ENCODE peak calls at places on chromosome 12, in five cellular contexts. L is GM12878, T is SK-N-SH, G is H1, C is HCT116. W is an unnamed sample.

GRCh38 chr12:109701064-109701463 is 12.6 kb upstream of the FAM222A start:
- DNase-seq in L (no peak), T (peak), G (no peak), C (no peak), W (no peak)

GRCh38 chr12:30546121-30546520 is 149.5 kb downstream of the IPO8 start:
- DNase-seq in L (no peak), T (no peak), G (no peak), C (no peak), W (no peak)

GRCh38 chr12:27922591-27923139 is 49.9 kb downstream of the PTHLH start:
- DNase-seq in L (no peak), T (no peak), G (no peak), C (no peak), W (no peak)

GRCh38 chr12:55683676-55684075 is 24.0 kb downstream of the ITGA7 start:
- DNase-seq in L (no peak), T (no peak), G (no peak), C (no peak), W (no peak)

GRCh38 chr12:48817957-48818830 is at the start of gene CACNB3:
- DNase-seq in L (no peak), T (peak), G (peak), C (no peak), W (peak)

GRCh38 chr12:132593521-132593920 is 16.9 kb downstream of the LRCOL1 start:
- DNase-seq in L (no peak), T (peak), G (no peak), C (no peak), W (no peak)

GRCh38 chr12:56808954-56809353 is 45.8 kb downstream of the HSD17B6 start:
- DNase-seq in L (no peak), T (no peak), G (no peak), C (no peak), W (peak)

GRCh38 chr12:30694412-30694955 is 1.2 kb downstream of the IPO8 start:
- DNase-seq in L (no peak), T (no peak), G (no peak), C (no peak), W (peak)

GRCh38 chr12:50986961-50987737 is 34.8 kb downstream of the HIGD1C start:
- DNase-seq in L (no peak), T (peak), G (no peak), C (peak), W (peak)

GRCh38 chr12:102061096-102061555 is 665 bp downstream of the WASHC3 start:
- DNase-seq in L (peak), T (no peak), G (no peak), C (no peak), W (peak)

GRCh38 chr12:53999596-54000104 is 311 bp upstream of the HOXC9 start:
- DNase-seq in L (no peak), T (peak), G (no peak), C (peak), W (peak)

GRCh38 chr12:88994537-88994936 is 357.8 kb downstream of the DUSP6 start:
- DNase-seq in L (no peak), T (no peak), G (no peak), C (no peak), W (no peak)

GRCh38 chr12:90842477-90842876 is 112.5 kb downstream of the CCER1 start:
- DNase-seq in L (no peak), T (no peak), G (no peak), C (no peak), W (no peak)
- TF ChIP-seq JUND in L (no peak), T (no peak), G (no peak), C (no peak), W (no peak)

GRCh38 chr12:100026241-100026640 is 41.5 kb upstream of the ANKS1B start:
- DNase-seq in L (no peak), T (no peak), G (no peak), C (no peak), W (no peak)
- TF ChIP-seq JUND in L (no peak), T (no peak), G (no peak), C (no peak), W (no peak)

GRCh38 chr12:123471374-123472068 is 13.6 kb downstream of the SNRNP35 start:
- DNase-seq in L (no peak), T (no peak), G (no peak), C (no peak), W (no peak)
- TF ChIP-seq JUND in L (no peak), T (no peak), G (no peak), C (no peak), W (no peak)

GRCh38 chr12:103334447-103334846 is 161.3 kb downstream of the C12orf42 start:
- DNase-seq in L (no peak), T (no peak), G (no peak), C (no peak), W (no peak)
- TF ChIP-seq JUND in L (no peak), T (no peak), G (no peak), C (no peak), W (no peak)

DNA sequence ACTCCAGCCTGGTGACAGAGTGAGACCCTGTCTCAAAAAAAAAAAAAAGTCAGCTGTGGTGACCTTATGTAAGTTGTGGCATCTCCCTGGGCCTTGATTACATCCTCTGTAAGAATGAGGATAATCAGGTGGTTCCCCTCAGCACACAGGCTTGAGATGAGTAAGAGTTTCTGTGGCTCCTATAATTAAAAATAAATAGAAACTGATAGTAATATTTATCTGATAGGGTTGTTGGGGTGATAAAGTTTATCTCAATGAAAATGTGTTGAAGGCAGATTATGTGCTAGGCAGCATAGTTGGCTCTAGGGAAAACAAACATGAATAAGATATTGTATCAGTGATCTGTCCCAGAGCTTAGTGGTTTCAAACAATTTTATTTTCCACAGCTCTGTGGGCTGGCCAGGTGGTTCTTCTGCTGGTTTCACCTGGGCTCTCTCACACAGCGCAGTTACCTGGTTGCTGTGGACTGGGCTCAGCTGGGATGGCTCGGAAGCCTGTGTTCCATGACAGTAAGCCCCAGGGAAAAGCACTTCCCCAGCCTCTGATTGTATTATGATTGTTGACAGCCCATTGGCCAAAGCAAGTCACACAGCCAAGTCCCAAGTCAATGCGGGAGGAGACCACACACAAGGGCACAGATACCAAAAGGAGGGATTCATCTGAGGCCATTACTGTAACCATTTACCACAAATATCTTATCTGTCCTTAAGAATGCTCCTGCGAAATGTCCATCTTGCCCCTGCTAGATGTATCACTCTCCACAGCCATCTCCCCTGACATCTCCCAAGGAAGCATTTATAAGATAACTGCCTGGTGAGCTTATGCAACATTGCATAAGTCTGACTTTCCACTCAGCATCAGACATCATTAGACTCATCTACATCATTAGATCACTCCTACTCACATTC is 151.7 kb downstream of the NUAK1 start:
- DNase-seq in L (no peak), T (no peak), G (no peak), C (no peak), W (no peak)
- TF ChIP-seq JUND in L (no peak), T (peak), G (no peak), C (no peak), W (no peak)

GRCh38 chr12:93089805-93090569 is 160.9 kb upstream of the EEA1 start:
- DNase-seq in L (no peak), T (no peak), G (no peak), C (peak), W (no peak)
- TF ChIP-seq JUND in L (no peak), T (no peak), G (no peak), C (peak), W (no peak)